ENCODE peak calls at places on chromosome 21, in nine cellular contexts. One of them, this sample, is unnamed.

GRCh38 chr21:8993943-8994639 is 1527.3 kb upstream of the TPTE start:
- DNase-seq in neural crest cell: no peak
- DNase-seq in A549: peak; percentile 96
- DNase-seq in HuH-7.5: no peak
- DNase-seq in T-helper 2 cell: no peak
- DNase-seq in EL: no peak
- DNase-seq in Calu3: peak; percentile 37
- DNase-seq in EH: no peak
- DNase-seq in HEK293T: no peak
- DNase-seq in this sample: no peak

GRCh38 chr21:35563885-35564451 is 496.4 kb downstream of the SETD4 start:
- DNase-seq in neural crest cell: no peak
- DNase-seq in A549: no peak
- DNase-seq in HuH-7.5: no peak
- DNase-seq in T-helper 2 cell: no peak
- DNase-seq in EL: peak; percentile 91
- DNase-seq in Calu3: no peak
- DNase-seq in EH: peak; percentile 100
- DNase-seq in HEK293T: no peak
- DNase-seq in this sample: no peak

GRCh38 chr21:41571938-41572510 is 64.1 kb upstream of the TMPRSS2 start:
- DNase-seq in neural crest cell: no peak
- DNase-seq in A549: no peak
- DNase-seq in HuH-7.5: no peak
- DNase-seq in T-helper 2 cell: no peak
- DNase-seq in EL: no peak
- DNase-seq in Calu3: no peak
- DNase-seq in EH: peak; percentile 13
- DNase-seq in HEK293T: no peak
- DNase-seq in this sample: no peak

GRCh38 chr21:33682992-33683627 is 40.8 kb downstream of the ITSN1 start:
- DNase-seq in neural crest cell: no peak
- DNase-seq in A549: peak; percentile 77
- DNase-seq in HuH-7.5: no peak
- DNase-seq in T-helper 2 cell: no peak
- DNase-seq in EL: peak; percentile 94
- DNase-seq in Calu3: peak; percentile 38
- DNase-seq in EH: peak; percentile 94
- DNase-seq in HEK293T: no peak
- DNase-seq in this sample: no peak

GRCh38 chr21:17462276-17462981 is 50.4 kb upstream of the CXADR start:
- DNase-seq in neural crest cell: no peak
- DNase-seq in A549: peak; percentile 76
- DNase-seq in HuH-7.5: no peak
- DNase-seq in T-helper 2 cell: no peak
- DNase-seq in EL: no peak
- DNase-seq in Calu3: peak; percentile 59
- DNase-seq in EH: peak; percentile 16
- DNase-seq in HEK293T: no peak
- DNase-seq in this sample: no peak

GRCh38 chr21:14630556-14631069 is 84.5 kb upstream of the SAMSN1 start:
- DNase-seq in neural crest cell: no peak
- DNase-seq in A549: no peak
- DNase-seq in HuH-7.5: no peak
- DNase-seq in T-helper 2 cell: no peak
- DNase-seq in EL: no peak
- DNase-seq in Calu3: no peak
- DNase-seq in EH: no peak
- DNase-seq in HEK293T: no peak
- DNase-seq in this sample: no peak

GRCh38 chr21:45305831-45306230 is 18.1 kb upstream of the POFUT2 start:
- DNase-seq in neural crest cell: no peak
- DNase-seq in A549: no peak
- DNase-seq in HuH-7.5: no peak
- DNase-seq in T-helper 2 cell: no peak
- DNase-seq in EL: no peak
- DNase-seq in Calu3: no peak
- DNase-seq in EH: no peak
- DNase-seq in HEK293T: no peak
- DNase-seq in this sample: no peak

GRCh38 chr21:43603641-43604504 is 55.4 kb downstream of the HSF2BP start:
- DNase-seq in neural crest cell: no peak
- DNase-seq in A549: peak; percentile 44
- DNase-seq in HuH-7.5: no peak
- DNase-seq in T-helper 2 cell: no peak
- DNase-seq in EL: peak; percentile 55
- DNase-seq in Calu3: no peak
- DNase-seq in EH: peak; percentile 63
- DNase-seq in HEK293T: no peak
- DNase-seq in this sample: no peak

GRCh38 chr21:44485254-44485793 is 30.0 kb downstream of the LRRC3 start:
- DNase-seq in neural crest cell: peak; percentile 65
- DNase-seq in A549: peak; percentile 83
- DNase-seq in HuH-7.5: no peak
- DNase-seq in T-helper 2 cell: no peak
- DNase-seq in EL: no peak
- DNase-seq in Calu3: no peak
- DNase-seq in EH: no peak
- DNase-seq in HEK293T: no peak
- DNase-seq in this sample: no peak

GRCh38 chr21:44626673-44627143 is at the start of gene KRTAP10-9:
- DNase-seq in neural crest cell: no peak
- DNase-seq in A549: no peak
- DNase-seq in HuH-7.5: no peak
- DNase-seq in T-helper 2 cell: no peak
- DNase-seq in EL: no peak
- DNase-seq in Calu3: no peak
- DNase-seq in EH: no peak
- DNase-seq in HEK293T: no peak
- DNase-seq in this sample: no peak

GRCh38 chr21:46409641-46410406 is 48.9 kb upstream of the DIP2A start:
- DNase-seq in neural crest cell: no peak
- DNase-seq in A549: no peak
- DNase-seq in HuH-7.5: no peak
- DNase-seq in T-helper 2 cell: no peak
- DNase-seq in EL: no peak
- DNase-seq in Calu3: no peak
- DNase-seq in EH: no peak
- DNase-seq in HEK293T: no peak
- DNase-seq in this sample: no peak

GRCh38 chr21:39220150-39220549 is 36.9 kb upstream of the PSMG1 start:
- DNase-seq in neural crest cell: no peak
- DNase-seq in A549: no peak
- DNase-seq in HuH-7.5: no peak
- DNase-seq in T-helper 2 cell: no peak
- DNase-seq in EL: no peak
- DNase-seq in Calu3: no peak
- DNase-seq in EH: no peak
- DNase-seq in HEK293T: no peak
- DNase-seq in this sample: no peak

GRCh38 chr21:37758997-37759396 is 157.3 kb downstream of the KCNJ6 start:
- DNase-seq in neural crest cell: peak; percentile 52
- DNase-seq in A549: peak; percentile 48
- DNase-seq in HuH-7.5: peak; percentile 23
- DNase-seq in T-helper 2 cell: no peak
- DNase-seq in EL: peak; percentile 66
- DNase-seq in Calu3: peak; percentile 56
- DNase-seq in EH: peak; percentile 66
- DNase-seq in HEK293T: peak; percentile 55
- DNase-seq in this sample: no peak

GRCh38 chr21:43848771-43849170 is 16.3 kb upstream of the AGPAT3 start:
- DNase-seq in neural crest cell: no peak
- DNase-seq in A549: no peak
- DNase-seq in HuH-7.5: no peak
- DNase-seq in T-helper 2 cell: no peak
- DNase-seq in EL: no peak
- DNase-seq in Calu3: no peak
- DNase-seq in EH: no peak
- DNase-seq in HEK293T: no peak
- DNase-seq in this sample: no peak

GRCh38 chr21:33383056-33383888 is 19.9 kb upstream of the IFNGR2 start:
- DNase-seq in neural crest cell: no peak
- DNase-seq in A549: peak; percentile 71
- DNase-seq in HuH-7.5: no peak
- DNase-seq in T-helper 2 cell: peak; percentile 64
- DNase-seq in EL: peak; percentile 88
- DNase-seq in Calu3: peak; percentile 76
- DNase-seq in EH: peak; percentile 81
- DNase-seq in HEK293T: no peak
- DNase-seq in this sample: peak; percentile 53

GRCh38 chr21:25183577-25183976 is 423.7 kb downstream of the MRPL39 start:
- DNase-seq in neural crest cell: no peak
- DNase-seq in A549: no peak
- DNase-seq in HuH-7.5: no peak
- DNase-seq in T-helper 2 cell: no peak
- DNase-seq in EL: no peak
- DNase-seq in Calu3: no peak
- DNase-seq in EH: no peak
- DNase-seq in HEK293T: no peak
- DNase-seq in this sample: no peak

GRCh38 chr21:42513985-42514882 is 582 bp downstream of the SLC37A1 start:
- DNase-seq in neural crest cell: peak; percentile 39
- DNase-seq in A549: peak; percentile 21
- DNase-seq in HuH-7.5: peak; percentile 50
- DNase-seq in T-helper 2 cell: peak; percentile 58
- DNase-seq in EL: peak; percentile 19
- DNase-seq in Calu3: peak; percentile 40
- DNase-seq in EH: peak; percentile 13
- DNase-seq in HEK293T: peak; percentile 58
- DNase-seq in this sample: peak; percentile 54

GRCh38 chr21:34845521-34846213 is 176.9 kb downstream of the CLIC6 start:
- DNase-seq in neural crest cell: no peak
- DNase-seq in A549: no peak
- DNase-seq in HuH-7.5: no peak
- DNase-seq in T-helper 2 cell: peak; percentile 24
- DNase-seq in EL: peak; percentile 58
- DNase-seq in Calu3: peak; percentile 59
- DNase-seq in EH: peak; percentile 74
- DNase-seq in HEK293T: no peak
- DNase-seq in this sample: no peak

GRCh38 chr21:37804001-37804400 is 112.3 kb downstream of the KCNJ6 start:
- DNase-seq in neural crest cell: no peak
- DNase-seq in A549: no peak
- DNase-seq in HuH-7.5: no peak
- DNase-seq in T-helper 2 cell: no peak
- DNase-seq in EL: no peak
- DNase-seq in Calu3: no peak
- DNase-seq in EH: no peak
- DNase-seq in HEK293T: no peak
- DNase-seq in this sample: no peak

GRCh38 chr21:42218836-42219605 is at the start of gene ABCG1:
- DNase-seq in neural crest cell: no peak
- DNase-seq in A549: no peak
- DNase-seq in HuH-7.5: peak; percentile 59
- DNase-seq in T-helper 2 cell: peak; percentile 18
- DNase-seq in EL: no peak
- DNase-seq in Calu3: peak; percentile 24
- DNase-seq in EH: no peak
- DNase-seq in HEK293T: peak; percentile 71
- DNase-seq in this sample: no peak

GRCh38 chr21:42190492-42190875 is 28.5 kb upstream of the ABCG1 start:
- DNase-seq in neural crest cell: no peak
- DNase-seq in A549: no peak
- DNase-seq in HuH-7.5: no peak
- DNase-seq in T-helper 2 cell: no peak
- DNase-seq in EL: no peak
- DNase-seq in Calu3: no peak
- DNase-seq in EH: no peak
- DNase-seq in HEK293T: no peak
- DNase-seq in this sample: no peak

GRCh38 chr21:35882791-35883240 is 177.5 kb downstream of the SETD4 start:
- DNase-seq in neural crest cell: no peak
- DNase-seq in A549: no peak
- DNase-seq in HuH-7.5: no peak
- DNase-seq in T-helper 2 cell: no peak
- DNase-seq in EL: peak; percentile 47
- DNase-seq in Calu3: no peak
- DNase-seq in EH: peak; percentile 65
- DNase-seq in HEK293T: no peak
- DNase-seq in this sample: no peak

GRCh38 chr21:31908106-31909031 is 35.5 kb downstream of the HUNK start:
- DNase-seq in neural crest cell: no peak
- DNase-seq in A549: no peak
- DNase-seq in HuH-7.5: no peak
- DNase-seq in T-helper 2 cell: no peak
- DNase-seq in EL: peak; percentile 34
- DNase-seq in Calu3: peak; percentile 74
- DNase-seq in EH: peak; percentile 87
- DNase-seq in HEK293T: no peak
- DNase-seq in this sample: no peak